ENCODE peak calls at places on chromosomes 2 and 18, in six cellular contexts. One of them, this sample, is unnamed.

GRCh38 chr2:30732876-30733275 is 74.4 kb downstream of the CAPN13 start:
- DNase-seq in activated T-helper 1 cell treated with anti-CD3 and anti-CD28 coated beads, Interleukin-2, amount 50 U/mL, for 16 hours: no peak
- DNase-seq in central memory CD8-positive, alpha-beta T cell: no peak
- DNase-seq in nucleus accumbens: no peak
- DNase-seq in fibroblast of lung: no peak
- DNase-seq in stimulated activated CD4-positive, alpha-beta T cell treated with anti-CD3 and anti-CD28 coated beads, Interleukin-4, amount 100 ng/mL, for 4 hours: no peak
- DNase-seq in this sample: no peak

GRCh38 chr2:219446101-219446504 is 11.5 kb downstream of the SPEG start:
- DNase-seq in fibroblast of lung: peak; percentile 80
- DNase-seq in nucleus accumbens: no peak
- DNase-seq in stimulated activated CD4-positive, alpha-beta T cell treated with anti-CD3 and anti-CD28 coated beads, Interleukin-4, amount 100 ng/mL, for 4 hours: no peak
- DNase-seq in central memory CD8-positive, alpha-beta T cell: no peak
- DNase-seq in activated T-helper 1 cell treated with anti-CD3 and anti-CD28 coated beads, Interleukin-2, amount 50 U/mL, for 16 hours: no peak
- DNase-seq in this sample: no peak

GRCh38 chr2:74052732-74053712 is 68.3 kb downstream of the TET3 start:
- DNase-seq in nucleus accumbens: no peak
- DNase-seq in stimulated activated CD4-positive, alpha-beta T cell treated with anti-CD3 and anti-CD28 coated beads, Interleukin-4, amount 100 ng/mL, for 4 hours: no peak
- DNase-seq in fibroblast of lung: peak; percentile 9
- DNase-seq in activated T-helper 1 cell treated with anti-CD3 and anti-CD28 coated beads, Interleukin-2, amount 50 U/mL, for 16 hours: no peak
- DNase-seq in central memory CD8-positive, alpha-beta T cell: no peak
- DNase-seq in this sample: no peak

GRCh38 chr2:172969609-172970008 is 106.0 kb upstream of the MAP3K20 start:
- DNase-seq in activated T-helper 1 cell treated with anti-CD3 and anti-CD28 coated beads, Interleukin-2, amount 50 U/mL, for 16 hours: no peak
- DNase-seq in stimulated activated CD4-positive, alpha-beta T cell treated with anti-CD3 and anti-CD28 coated beads, Interleukin-4, amount 100 ng/mL, for 4 hours: no peak
- DNase-seq in central memory CD8-positive, alpha-beta T cell: no peak
- DNase-seq in nucleus accumbens: no peak
- DNase-seq in fibroblast of lung: peak; percentile 11
- DNase-seq in this sample: no peak

GRCh38 chr2:10007921-10008808 is 35.2 kb upstream of the KLF11 start:
- DNase-seq in stimulated activated CD4-positive, alpha-beta T cell treated with anti-CD3 and anti-CD28 coated beads, Interleukin-4, amount 100 ng/mL, for 4 hours: no peak
- DNase-seq in activated T-helper 1 cell treated with anti-CD3 and anti-CD28 coated beads, Interleukin-2, amount 50 U/mL, for 16 hours: no peak
- DNase-seq in central memory CD8-positive, alpha-beta T cell: no peak
- DNase-seq in nucleus accumbens: no peak
- DNase-seq in fibroblast of lung: no peak
- DNase-seq in this sample: no peak

GRCh38 chr18:57433492-57434176 is 1.5 kb upstream of the ONECUT2 start:
- DNase-seq in central memory CD8-positive, alpha-beta T cell: no peak
- DNase-seq in nucleus accumbens: no peak
- DNase-seq in activated T-helper 1 cell treated with anti-CD3 and anti-CD28 coated beads, Interleukin-2, amount 50 U/mL, for 16 hours: no peak
- DNase-seq in stimulated activated CD4-positive, alpha-beta T cell treated with anti-CD3 and anti-CD28 coated beads, Interleukin-4, amount 100 ng/mL, for 4 hours: no peak
- DNase-seq in fibroblast of lung: no peak
- DNase-seq in this sample: no peak

GRCh38 chr18:48796491-48797205 is 154.1 kb downstream of the SMAD7 start:
- DNase-seq in nucleus accumbens: no peak
- DNase-seq in stimulated activated CD4-positive, alpha-beta T cell treated with anti-CD3 and anti-CD28 coated beads, Interleukin-4, amount 100 ng/mL, for 4 hours: no peak
- DNase-seq in central memory CD8-positive, alpha-beta T cell: no peak
- DNase-seq in activated T-helper 1 cell treated with anti-CD3 and anti-CD28 coated beads, Interleukin-2, amount 50 U/mL, for 16 hours: no peak
- DNase-seq in fibroblast of lung: no peak
- DNase-seq in this sample: no peak

GRCh38 chr2:138787053-138787666 is 7.0 kb upstream of the NXPH2 start:
- DNase-seq in fibroblast of lung: peak; percentile 31
- DNase-seq in central memory CD8-positive, alpha-beta T cell: no peak
- DNase-seq in nucleus accumbens: no peak
- DNase-seq in activated T-helper 1 cell treated with anti-CD3 and anti-CD28 coated beads, Interleukin-2, amount 50 U/mL, for 16 hours: no peak
- DNase-seq in stimulated activated CD4-positive, alpha-beta T cell treated with anti-CD3 and anti-CD28 coated beads, Interleukin-4, amount 100 ng/mL, for 4 hours: no peak
- DNase-seq in this sample: no peak

GRCh38 chr2:41216978-41217377 is 765.1 kb upstream of the SLC8A1 start:
- DNase-seq in stimulated activated CD4-positive, alpha-beta T cell treated with anti-CD3 and anti-CD28 coated beads, Interleukin-4, amount 100 ng/mL, for 4 hours: no peak
- DNase-seq in nucleus accumbens: no peak
- DNase-seq in activated T-helper 1 cell treated with anti-CD3 and anti-CD28 coated beads, Interleukin-2, amount 50 U/mL, for 16 hours: no peak
- DNase-seq in central memory CD8-positive, alpha-beta T cell: no peak
- DNase-seq in fibroblast of lung: no peak
- DNase-seq in this sample: no peak

GRCh38 chr18:26059357-26059756 is 31.1 kb downstream of the SS18 start:
- DNase-seq in fibroblast of lung: no peak
- DNase-seq in stimulated activated CD4-positive, alpha-beta T cell treated with anti-CD3 and anti-CD28 coated beads, Interleukin-4, amount 100 ng/mL, for 4 hours: no peak
- DNase-seq in central memory CD8-positive, alpha-beta T cell: no peak
- DNase-seq in nucleus accumbens: no peak
- DNase-seq in activated T-helper 1 cell treated with anti-CD3 and anti-CD28 coated beads, Interleukin-2, amount 50 U/mL, for 16 hours: no peak
- DNase-seq in this sample: no peak

GRCh38 chr2:151482310-151482709 is 72.6 kb downstream of the RIF1 start:
- DNase-seq in central memory CD8-positive, alpha-beta T cell: no peak
- DNase-seq in fibroblast of lung: no peak
- DNase-seq in stimulated activated CD4-positive, alpha-beta T cell treated with anti-CD3 and anti-CD28 coated beads, Interleukin-4, amount 100 ng/mL, for 4 hours: no peak
- DNase-seq in nucleus accumbens: no peak
- DNase-seq in activated T-helper 1 cell treated with anti-CD3 and anti-CD28 coated beads, Interleukin-2, amount 50 U/mL, for 16 hours: no peak
- DNase-seq in this sample: peak; percentile 44

GRCh38 chr2:128543646-128544045 is 225.0 kb upstream of the HS6ST1 start:
- DNase-seq in nucleus accumbens: no peak
- DNase-seq in stimulated activated CD4-positive, alpha-beta T cell treated with anti-CD3 and anti-CD28 coated beads, Interleukin-4, amount 100 ng/mL, for 4 hours: no peak
- DNase-seq in central memory CD8-positive, alpha-beta T cell: no peak
- DNase-seq in fibroblast of lung: no peak
- DNase-seq in activated T-helper 1 cell treated with anti-CD3 and anti-CD28 coated beads, Interleukin-2, amount 50 U/mL, for 16 hours: no peak
- DNase-seq in this sample: no peak

GRCh38 chr18:23924813-23925212 is 89.7 kb upstream of the TTC39C start:
- DNase-seq in central memory CD8-positive, alpha-beta T cell: no peak
- DNase-seq in activated T-helper 1 cell treated with anti-CD3 and anti-CD28 coated beads, Interleukin-2, amount 50 U/mL, for 16 hours: no peak
- DNase-seq in nucleus accumbens: no peak
- DNase-seq in fibroblast of lung: peak; percentile 72
- DNase-seq in stimulated activated CD4-positive, alpha-beta T cell treated with anti-CD3 and anti-CD28 coated beads, Interleukin-4, amount 100 ng/mL, for 4 hours: no peak
- DNase-seq in this sample: no peak

GRCh38 chr2:23077599-23077998 is 307.4 kb upstream of the KLHL29 start:
- DNase-seq in fibroblast of lung: no peak
- DNase-seq in central memory CD8-positive, alpha-beta T cell: no peak
- DNase-seq in nucleus accumbens: no peak
- DNase-seq in stimulated activated CD4-positive, alpha-beta T cell treated with anti-CD3 and anti-CD28 coated beads, Interleukin-4, amount 100 ng/mL, for 4 hours: no peak
- DNase-seq in activated T-helper 1 cell treated with anti-CD3 and anti-CD28 coated beads, Interleukin-2, amount 50 U/mL, for 16 hours: no peak
- DNase-seq in this sample: no peak

GRCh38 chr2:218960196-218961165 is 1.0 kb downstream of the CDK5R2 start:
- DNase-seq in fibroblast of lung: no peak
- DNase-seq in activated T-helper 1 cell treated with anti-CD3 and anti-CD28 coated beads, Interleukin-2, amount 50 U/mL, for 16 hours: no peak
- DNase-seq in stimulated activated CD4-positive, alpha-beta T cell treated with anti-CD3 and anti-CD28 coated beads, Interleukin-4, amount 100 ng/mL, for 4 hours: no peak
- DNase-seq in central memory CD8-positive, alpha-beta T cell: no peak
- DNase-seq in nucleus accumbens: no peak
- DNase-seq in this sample: no peak

GRCh38 chr2:234164499-234165409 is 114.3 kb downstream of the SPP2 start:
- DNase-seq in nucleus accumbens: no peak
- DNase-seq in stimulated activated CD4-positive, alpha-beta T cell treated with anti-CD3 and anti-CD28 coated beads, Interleukin-4, amount 100 ng/mL, for 4 hours: peak; percentile 24
- DNase-seq in fibroblast of lung: no peak
- DNase-seq in activated T-helper 1 cell treated with anti-CD3 and anti-CD28 coated beads, Interleukin-2, amount 50 U/mL, for 16 hours: peak; percentile 10
- DNase-seq in central memory CD8-positive, alpha-beta T cell: peak; percentile 48
- DNase-seq in this sample: peak; percentile 29

GRCh38 chr2:70981866-70982810 is 3.7 kb downstream of the ANKRD53 start:
- DNase-seq in fibroblast of lung: no peak
- DNase-seq in stimulated activated CD4-positive, alpha-beta T cell treated with anti-CD3 and anti-CD28 coated beads, Interleukin-4, amount 100 ng/mL, for 4 hours: no peak
- DNase-seq in nucleus accumbens: no peak
- DNase-seq in activated T-helper 1 cell treated with anti-CD3 and anti-CD28 coated beads, Interleukin-2, amount 50 U/mL, for 16 hours: no peak
- DNase-seq in central memory CD8-positive, alpha-beta T cell: no peak
- DNase-seq in this sample: no peak

GRCh38 chr2:47653909-47654789 is 128.8 kb upstream of the MSH6 start:
- DNase-seq in central memory CD8-positive, alpha-beta T cell: no peak
- DNase-seq in fibroblast of lung: peak; percentile 25
- DNase-seq in stimulated activated CD4-positive, alpha-beta T cell treated with anti-CD3 and anti-CD28 coated beads, Interleukin-4, amount 100 ng/mL, for 4 hours: no peak
- DNase-seq in activated T-helper 1 cell treated with anti-CD3 and anti-CD28 coated beads, Interleukin-2, amount 50 U/mL, for 16 hours: no peak
- DNase-seq in nucleus accumbens: no peak
- DNase-seq in this sample: no peak

GRCh38 chr2:218217366-218218309 is 649 bp downstream of the ARPC2 start:
- DNase-seq in central memory CD8-positive, alpha-beta T cell: peak; percentile 36
- DNase-seq in stimulated activated CD4-positive, alpha-beta T cell treated with anti-CD3 and anti-CD28 coated beads, Interleukin-4, amount 100 ng/mL, for 4 hours: peak; percentile 84
- DNase-seq in activated T-helper 1 cell treated with anti-CD3 and anti-CD28 coated beads, Interleukin-2, amount 50 U/mL, for 16 hours: peak; percentile 61
- DNase-seq in fibroblast of lung: peak; percentile 25
- DNase-seq in nucleus accumbens: no peak
- DNase-seq in this sample: peak; percentile 69

GRCh38 chr2:149112068-149112467 is 73.6 kb downstream of the LYPD6B start:
- DNase-seq in stimulated activated CD4-positive, alpha-beta T cell treated with anti-CD3 and anti-CD28 coated beads, Interleukin-4, amount 100 ng/mL, for 4 hours: no peak
- DNase-seq in fibroblast of lung: no peak
- DNase-seq in activated T-helper 1 cell treated with anti-CD3 and anti-CD28 coated beads, Interleukin-2, amount 50 U/mL, for 16 hours: no peak
- DNase-seq in nucleus accumbens: no peak
- DNase-seq in central memory CD8-positive, alpha-beta T cell: no peak
- DNase-seq in this sample: no peak

GRCh38 chr18:27491772-27492171 is 306.7 kb upstream of the CHST9 start:
- DNase-seq in central memory CD8-positive, alpha-beta T cell: no peak
- DNase-seq in activated T-helper 1 cell treated with anti-CD3 and anti-CD28 coated beads, Interleukin-2, amount 50 U/mL, for 16 hours: no peak
- DNase-seq in nucleus accumbens: no peak
- DNase-seq in fibroblast of lung: no peak
- DNase-seq in stimulated activated CD4-positive, alpha-beta T cell treated with anti-CD3 and anti-CD28 coated beads, Interleukin-4, amount 100 ng/mL, for 4 hours: no peak
- DNase-seq in this sample: no peak

GRCh38 chr2:20603791-20604190 is 47.1 kb downstream of the HS1BP3 start:
- DNase-seq in nucleus accumbens: no peak
- DNase-seq in activated T-helper 1 cell treated with anti-CD3 and anti-CD28 coated beads, Interleukin-2, amount 50 U/mL, for 16 hours: no peak
- DNase-seq in central memory CD8-positive, alpha-beta T cell: no peak
- DNase-seq in fibroblast of lung: no peak
- DNase-seq in stimulated activated CD4-positive, alpha-beta T cell treated with anti-CD3 and anti-CD28 coated beads, Interleukin-4, amount 100 ng/mL, for 4 hours: no peak
- DNase-seq in this sample: no peak

GRCh38 chr2:62112192-62112591 is 83.7 kb upstream of the B3GNT2 start:
- DNase-seq in activated T-helper 1 cell treated with anti-CD3 and anti-CD28 coated beads, Interleukin-2, amount 50 U/mL, for 16 hours: no peak
- DNase-seq in nucleus accumbens: no peak
- DNase-seq in stimulated activated CD4-positive, alpha-beta T cell treated with anti-CD3 and anti-CD28 coated beads, Interleukin-4, amount 100 ng/mL, for 4 hours: no peak
- DNase-seq in fibroblast of lung: no peak
- DNase-seq in central memory CD8-positive, alpha-beta T cell: no peak
- DNase-seq in this sample: no peak

GRCh38 chr2:240936106-240936505 is 30.0 kb downstream of the CROCC2 start:
- DNase-seq in fibroblast of lung: no peak
- DNase-seq in nucleus accumbens: no peak
- DNase-seq in stimulated activated CD4-positive, alpha-beta T cell treated with anti-CD3 and anti-CD28 coated beads, Interleukin-4, amount 100 ng/mL, for 4 hours: no peak
- DNase-seq in activated T-helper 1 cell treated with anti-CD3 and anti-CD28 coated beads, Interleukin-2, amount 50 U/mL, for 16 hours: no peak
- DNase-seq in central memory CD8-positive, alpha-beta T cell: no peak
- DNase-seq in this sample: no peak

GRCh38 chr18:80154293-80154692 is 45.2 kb downstream of the ADNP2 start:
- DNase-seq in fibroblast of lung: no peak
- DNase-seq in nucleus accumbens: no peak
- DNase-seq in stimulated activated CD4-positive, alpha-beta T cell treated with anti-CD3 and anti-CD28 coated beads, Interleukin-4, amount 100 ng/mL, for 4 hours: no peak
- DNase-seq in activated T-helper 1 cell treated with anti-CD3 and anti-CD28 coated beads, Interleukin-2, amount 50 U/mL, for 16 hours: no peak
- DNase-seq in central memory CD8-positive, alpha-beta T cell: no peak
- DNase-seq in this sample: no peak

GRCh38 chr2:179981085-179981484 is 26.0 kb downstream of the CWC22 start:
- DNase-seq in stimulated activated CD4-positive, alpha-beta T cell treated with anti-CD3 and anti-CD28 coated beads, Interleukin-4, amount 100 ng/mL, for 4 hours: no peak
- DNase-seq in central memory CD8-positive, alpha-beta T cell: no peak
- DNase-seq in activated T-helper 1 cell treated with anti-CD3 and anti-CD28 coated beads, Interleukin-2, amount 50 U/mL, for 16 hours: no peak
- DNase-seq in fibroblast of lung: peak; percentile 71
- DNase-seq in nucleus accumbens: no peak
- DNase-seq in this sample: no peak

GRCh38 chr2:55140316-55141219 is 90.3 kb upstream of the RTN4 start:
- DNase-seq in nucleus accumbens: no peak
- DNase-seq in central memory CD8-positive, alpha-beta T cell: no peak
- DNase-seq in stimulated activated CD4-positive, alpha-beta T cell treated with anti-CD3 and anti-CD28 coated beads, Interleukin-4, amount 100 ng/mL, for 4 hours: no peak
- DNase-seq in fibroblast of lung: no peak
- DNase-seq in activated T-helper 1 cell treated with anti-CD3 and anti-CD28 coated beads, Interleukin-2, amount 50 U/mL, for 16 hours: no peak
- DNase-seq in this sample: no peak

GRCh38 chr2:162817921-162818320 is 20.6 kb downstream of the KCNH7 start:
- DNase-seq in activated T-helper 1 cell treated with anti-CD3 and anti-CD28 coated beads, Interleukin-2, amount 50 U/mL, for 16 hours: no peak
- DNase-seq in central memory CD8-positive, alpha-beta T cell: no peak
- DNase-seq in fibroblast of lung: no peak
- DNase-seq in nucleus accumbens: no peak
- DNase-seq in stimulated activated CD4-positive, alpha-beta T cell treated with anti-CD3 and anti-CD28 coated beads, Interleukin-4, amount 100 ng/mL, for 4 hours: no peak
- DNase-seq in this sample: no peak

GRCh38 chr2:43370705-43371104 is 144.3 kb upstream of the ZFP36L2 start:
- DNase-seq in fibroblast of lung: peak; percentile 67
- DNase-seq in nucleus accumbens: no peak
- DNase-seq in stimulated activated CD4-positive, alpha-beta T cell treated with anti-CD3 and anti-CD28 coated beads, Interleukin-4, amount 100 ng/mL, for 4 hours: no peak
- DNase-seq in central memory CD8-positive, alpha-beta T cell: no peak
- DNase-seq in activated T-helper 1 cell treated with anti-CD3 and anti-CD28 coated beads, Interleukin-2, amount 50 U/mL, for 16 hours: no peak
- DNase-seq in this sample: no peak

GRCh38 chr2:181655519-181655918 is 1.4 kb downstream of the CERKL start:
- DNase-seq in activated T-helper 1 cell treated with anti-CD3 and anti-CD28 coated beads, Interleukin-2, amount 50 U/mL, for 16 hours: no peak
- DNase-seq in central memory CD8-positive, alpha-beta T cell: no peak
- DNase-seq in stimulated activated CD4-positive, alpha-beta T cell treated with anti-CD3 and anti-CD28 coated beads, Interleukin-4, amount 100 ng/mL, for 4 hours: no peak
- DNase-seq in nucleus accumbens: no peak
- DNase-seq in fibroblast of lung: peak; percentile 1
- DNase-seq in this sample: no peak

GRCh38 chr2:171553236-171553635 is 31.0 kb downstream of the CYBRD1 start:
- DNase-seq in central memory CD8-positive, alpha-beta T cell: no peak
- DNase-seq in nucleus accumbens: no peak
- DNase-seq in activated T-helper 1 cell treated with anti-CD3 and anti-CD28 coated beads, Interleukin-2, amount 50 U/mL, for 16 hours: no peak
- DNase-seq in fibroblast of lung: no peak
- DNase-seq in stimulated activated CD4-positive, alpha-beta T cell treated with anti-CD3 and anti-CD28 coated beads, Interleukin-4, amount 100 ng/mL, for 4 hours: no peak
- DNase-seq in this sample: no peak

GRCh38 chr2:56474412-56475158 is 290.8 kb downstream of the CCDC85A start:
- DNase-seq in stimulated activated CD4-positive, alpha-beta T cell treated with anti-CD3 and anti-CD28 coated beads, Interleukin-4, amount 100 ng/mL, for 4 hours: no peak
- DNase-seq in central memory CD8-positive, alpha-beta T cell: no peak
- DNase-seq in activated T-helper 1 cell treated with anti-CD3 and anti-CD28 coated beads, Interleukin-2, amount 50 U/mL, for 16 hours: no peak
- DNase-seq in fibroblast of lung: peak; percentile 52
- DNase-seq in nucleus accumbens: no peak
- DNase-seq in this sample: no peak

GRCh38 chr2:235300368-235301201 is 193.3 kb upstream of the AGAP1 start:
- DNase-seq in activated T-helper 1 cell treated with anti-CD3 and anti-CD28 coated beads, Interleukin-2, amount 50 U/mL, for 16 hours: no peak
- DNase-seq in stimulated activated CD4-positive, alpha-beta T cell treated with anti-CD3 and anti-CD28 coated beads, Interleukin-4, amount 100 ng/mL, for 4 hours: no peak
- DNase-seq in nucleus accumbens: no peak
- DNase-seq in central memory CD8-positive, alpha-beta T cell: no peak
- DNase-seq in fibroblast of lung: peak; percentile 83
- DNase-seq in this sample: no peak

GRCh38 chr2:53787911-53788289 is 1.1 kb downstream of the ERLEC1 start:
- DNase-seq in nucleus accumbens: no peak
- DNase-seq in activated T-helper 1 cell treated with anti-CD3 and anti-CD28 coated beads, Interleukin-2, amount 50 U/mL, for 16 hours: no peak
- DNase-seq in fibroblast of lung: no peak
- DNase-seq in stimulated activated CD4-positive, alpha-beta T cell treated with anti-CD3 and anti-CD28 coated beads, Interleukin-4, amount 100 ng/mL, for 4 hours: no peak
- DNase-seq in central memory CD8-positive, alpha-beta T cell: no peak
- DNase-seq in this sample: no peak

This sample was measured in activated naive CD4-positive, alpha-beta T cell treated with anti-CD3 and anti-CD28 coated beads, Interleukin-2, amount 50 U/mL, for 16 hours.